ENCODE peak calls at places on chromosomes 3 and 15, in nine cellular contexts. Z is NT2/D1, N is GM23248, H is spleen, S is tibial nerve, M is foreskin keratinocyte, U is Peyer's patch, F is esophagus squamous epithelium, D is heart right ventricle. X is an unnamed sample. For H3K4me1, the result is how much of the 10 kb centered on the place peaks cover.

GRCh38 chr15:33326908-33327307 is 16.1 kb downstream of the RYR3 start:
- DNase-seq in Z (no peak), N (no peak), H (no peak), S (no peak), M (no peak), U (no peak), F (no peak), D (no peak), X (no peak)

GRCh38 chr3:36874351-36874874 is 70.4 kb downstream of the TRANK1 start:
- DNase-seq in Z (no peak), N (no peak), H (no peak), S (no peak), M (no peak), U (no peak), F (no peak), D (no peak), X (no peak)

GRCh38 chr3:46981932-46982471 is 2.5 kb downstream of the NBEAL2 start:
- DNase-seq in Z (no peak), N (no peak), H (peak), S (no peak), M (no peak), U (no peak), F (no peak), D (no peak), X (no peak)

GRCh38 chr15:74843445-74843828 is 481 bp upstream of the ULK3 start:
- DNase-seq in Z (no peak), N (no peak), H (no peak), S (no peak), M (no peak), U (no peak), F (no peak), D (no peak), X (no peak)

GRCh38 chr15:38080651-38081271 is 146.3 kb downstream of the TMCO5A start:
- DNase-seq in Z (no peak), N (no peak), H (no peak), S (no peak), M (no peak), U (no peak), F (no peak), D (no peak), X (no peak)

GRCh38 chr3:38561746-38562466 is 65.8 kb downstream of the EXOG start:
- DNase-seq in Z (no peak), N (no peak), H (peak), S (no peak), M (no peak), U (no peak), F (no peak), D (no peak), X (no peak)

GRCh38 chr3:143001034-143001368 is 369 bp upstream of the U2SURP start:
- DNase-seq in Z (no peak), N (no peak), H (peak), S (no peak), M (no peak), U (no peak), F (no peak), D (no peak), X (no peak)

GRCh38 chr3:13261104-13261800 is 158.9 kb downstream of the NUP210 start:
- DNase-seq in Z (no peak), N (no peak), H (no peak), S (no peak), M (no peak), U (no peak), F (no peak), D (no peak), X (no peak)

GRCh38 chr15:57752426-57752825 is 45.9 kb downstream of the POLR2M start:
- DNase-seq in Z (no peak), N (no peak), H (no peak), S (no peak), M (no peak), U (no peak), F (no peak), D (peak), X (no peak)

GRCh38 chr3:82796765-82797164 is 1035.3 kb upstream of the GBE1 start:
- DNase-seq in Z (no peak), N (no peak), H (no peak), S (no peak), M (no peak), U (no peak), F (no peak), D (no peak), X (no peak)

GRCh38 chr15:101372960-101373525 is 78.0 kb upstream of the SNRPA1 start:
- DNase-seq in Z (no peak), N (no peak), H (no peak), S (no peak), M (no peak), U (no peak), F (no peak), D (no peak), X (no peak)

GRCh38 chr3:155352900-155353490 is 59.5 kb upstream of the STRIT1 start:
- DNase-seq in Z (no peak), N (peak), H (no peak), S (no peak), M (no peak), U (no peak), F (no peak), D (no peak), X (no peak)

GRCh38 chr3:58623478-58623877 is 43.1 kb downstream of the FAM3D start:
- DNase-seq in Z (no peak), N (no peak), H (no peak), S (no peak), M (no peak), U (no peak), F (no peak), D (no peak), X (no peak)

GRCh38 chr3:58624550-58624949 is 42.0 kb downstream of the FAM3D start:
- DNase-seq in Z (no peak), N (no peak), H (no peak), S (no peak), M (no peak), U (no peak), F (no peak), D (no peak), X (no peak)

GRCh38 chr3:58622436-58622835 is 44.1 kb downstream of the FAM3D start:
- DNase-seq in Z (no peak), N (no peak), H (peak), S (no peak), M (no peak), U (no peak), F (no peak), D (no peak), X (no peak)

GRCh38 chr3:58625196-58625595 is 41.4 kb downstream of the FAM3D start:
- DNase-seq in Z (no peak), N (no peak), H (no peak), S (no peak), M (no peak), U (no peak), F (no peak), D (no peak), X (no peak)

DNA sequence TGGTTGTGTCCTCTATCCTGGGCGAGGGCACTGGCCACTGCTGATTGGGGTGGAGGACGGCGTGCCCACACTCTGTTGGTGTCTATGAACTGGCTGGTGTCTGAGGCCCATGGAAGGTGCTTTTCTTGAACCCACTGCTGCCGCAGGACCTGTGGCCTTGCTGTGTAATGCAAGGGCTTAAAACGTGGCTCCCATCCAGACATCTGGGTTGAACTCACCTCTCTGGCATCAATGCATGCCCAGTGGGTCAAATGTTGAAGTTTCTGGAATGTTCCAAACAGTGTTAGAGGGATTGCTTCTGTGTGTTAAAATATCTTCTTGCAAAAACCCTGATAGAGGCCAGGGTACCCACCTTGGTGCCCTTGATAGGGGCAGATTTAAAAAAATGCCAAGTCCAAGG is 42.6 kb downstream of the FAM3D start:
- DNase-seq in Z (no peak), N (peak), H (no peak), S (no peak), M (no peak), U (no peak), F (no peak), D (no peak), X (no peak)
- H3K4me1 ChIP-seq in Z (under half), N (under half), H (under half), S (under half), M (under half), U (under half), F (under half), D (under half), X (under half)

GRCh38 chr3:126996905-126997304 is 14.0 kb downstream of the PLXNA1 start:
- DNase-seq in Z (no peak), N (peak), H (no peak), S (no peak), M (no peak), U (no peak), F (no peak), D (no peak), X (no peak)
- H3K4me1 ChIP-seq in Z (under half), N (under half), H (under half), S (under half), M (under half), U (under half), F (under half), D (half or more), X (under half)

GRCh38 chr15:98858610-98859023 is 149.0 kb downstream of the PGPEP1L start:
- DNase-seq in Z (no peak), N (no peak), H (no peak), S (no peak), M (no peak), U (no peak), F (no peak), D (no peak), X (no peak)

GRCh38 chr15:98856540-98856907 is 151.1 kb downstream of the PGPEP1L start:
- DNase-seq in Z (no peak), N (peak), H (no peak), S (no peak), M (no peak), U (no peak), F (no peak), D (no peak), X (no peak)

GRCh38 chr15:98861188-98861587 is 146.4 kb downstream of the PGPEP1L start:
- DNase-seq in Z (no peak), N (no peak), H (no peak), S (no peak), M (no peak), U (no peak), F (no peak), D (no peak), X (no peak)

GRCh38 chr15:98860647-98861041 is 146.9 kb downstream of the PGPEP1L start:
- DNase-seq in Z (no peak), N (no peak), H (no peak), S (no peak), M (no peak), U (no peak), F (no peak), D (no peak), X (no peak)

GRCh38 chr15:98859149-98859548 is 148.4 kb downstream of the PGPEP1L start:
- DNase-seq in Z (no peak), N (no peak), H (no peak), S (no peak), M (no peak), U (no peak), F (no peak), D (no peak), X (no peak)
- H3K4me1 ChIP-seq in Z (under half), N (half or more), H (under half), S (under half), M (under half), U (under half), F (under half), D (half or more), X (under half)

GRCh38 chr3:33099701-33100100 is 2.8 kb upstream of the GLB1 start:
- DNase-seq in Z (no peak), N (no peak), H (no peak), S (no peak), M (no peak), U (no peak), F (no peak), D (no peak), X (no peak)
- H3K4me1 ChIP-seq in Z (under half), N (under half), H (under half), S (under half), M (under half), U (under half), F (under half), D (under half), X (under half)

GRCh38 chr3:123791417-123791816 is 92.7 kb downstream of the MYLK start:
- DNase-seq in Z (no peak), N (peak), H (no peak), S (no peak), M (no peak), U (no peak), F (no peak), D (no peak), X (no peak)
- H3K4me1 ChIP-seq in Z (under half), N (under half), H (under half), S (under half), M (under half), U (under half), F (under half), D (under half), X (under half)

GRCh38 chr3:14283821-14284438 is 105.3 kb downstream of the LSM3 start:
- DNase-seq in Z (no peak), N (no peak), H (peak), S (no peak), M (no peak), U (no peak), F (no peak), D (no peak), X (no peak)

GRCh38 chr3:14282706-14283075 is 104.1 kb downstream of the LSM3 start:
- DNase-seq in Z (no peak), N (no peak), H (no peak), S (no peak), M (no peak), U (no peak), F (no peak), D (no peak), X (no peak)

GRCh38 chr3:14282001-14282705 is 103.5 kb downstream of the LSM3 start:
- DNase-seq in Z (no peak), N (no peak), H (peak), S (no peak), M (no peak), U (no peak), F (no peak), D (no peak), X (no peak)

GRCh38 chr3:14284694-14285404 is 106.2 kb downstream of the LSM3 start:
- DNase-seq in Z (no peak), N (no peak), H (peak), S (no peak), M (no peak), U (no peak), F (no peak), D (no peak), X (no peak)

GRCh38 chr3:14283092-14283820 is 104.6 kb downstream of the LSM3 start:
- DNase-seq in Z (no peak), N (no peak), H (peak), S (no peak), M (no peak), U (no peak), F (no peak), D (no peak), X (no peak)
- H3K4me1 ChIP-seq in Z (under half), N (under half), H (under half), S (under half), M (under half), U (under half), F (under half), D (under half), X (under half)

GRCh38 chr15:42890161-42890913 is 30.2 kb downstream of the TTBK2 start:
- DNase-seq in Z (peak), N (peak), H (no peak), S (no peak), M (peak), U (no peak), F (no peak), D (no peak), X (no peak)
- H3K4me1 ChIP-seq in Z (under half), N (under half), H (under half), S (under half), M (under half), U (under half), F (under half), D (under half), X (under half)

X was measured in BE2C.